ENCODE peak calls at places on chromosomes 2 and 18, in eight cellular contexts. One of them, this sample, is unnamed.

GRCh38 chr18:75209952-75210261 is 690 bp upstream of the TSHZ1 start:
- DNase-seq in hepatocyte: peak
- DNase-seq in stomach: no peak
- DNase-seq in left ventricle myocardium inferior: no peak
- DNase-seq in CD8-positive, alpha-beta memory T cell: no peak
- DNase-seq in DND-41: no peak
- DNase-seq in tibial nerve: no peak
- DNase-seq in adrenal gland: no peak
- DNase-seq in this sample: no peak

GRCh38 chr2:145994910-145995309 is 1475.0 kb upstream of the ZEB2 start:
- DNase-seq in DND-41: no peak
- DNase-seq in left ventricle myocardium inferior: no peak
- DNase-seq in tibial nerve: no peak
- DNase-seq in stomach: no peak
- DNase-seq in CD8-positive, alpha-beta memory T cell: no peak
- DNase-seq in adrenal gland: no peak
- DNase-seq in hepatocyte: no peak
- DNase-seq in this sample: no peak

GRCh38 chr2:169069341-169069740 is at the start of gene DHRS9:
- DNase-seq in tibial nerve: no peak
- DNase-seq in left ventricle myocardium inferior: no peak
- DNase-seq in stomach: no peak
- DNase-seq in DND-41: no peak
- DNase-seq in CD8-positive, alpha-beta memory T cell: no peak
- DNase-seq in adrenal gland: no peak
- DNase-seq in hepatocyte: peak
- DNase-seq in this sample: no peak

GRCh38 chr2:70557171-70557838 is 3.7 kb upstream of the TGFA start:
- DNase-seq in DND-41: no peak
- DNase-seq in CD8-positive, alpha-beta memory T cell: no peak
- DNase-seq in left ventricle myocardium inferior: no peak
- DNase-seq in hepatocyte: peak
- DNase-seq in stomach: peak
- DNase-seq in tibial nerve: no peak
- DNase-seq in adrenal gland: peak
- DNase-seq in this sample: peak

GRCh38 chr2:234130734-234131133 is 80.2 kb downstream of the SPP2 start:
- DNase-seq in tibial nerve: no peak
- DNase-seq in DND-41: no peak
- DNase-seq in left ventricle myocardium inferior: no peak
- DNase-seq in adrenal gland: no peak
- DNase-seq in hepatocyte: no peak
- DNase-seq in stomach: no peak
- DNase-seq in CD8-positive, alpha-beta memory T cell: no peak
- DNase-seq in this sample: no peak

GRCh38 chr2:33433279-33434235 is 42.9 kb upstream of the RASGRP3 start:
- DNase-seq in hepatocyte: no peak
- DNase-seq in CD8-positive, alpha-beta memory T cell: no peak
- DNase-seq in tibial nerve: peak
- DNase-seq in stomach: no peak
- DNase-seq in adrenal gland: no peak
- DNase-seq in DND-41: no peak
- DNase-seq in left ventricle myocardium inferior: no peak
- DNase-seq in this sample: no peak

GRCh38 chr2:113966171-113966570 is 76.3 kb downstream of the ACTR3 start:
- DNase-seq in DND-41: no peak
- DNase-seq in CD8-positive, alpha-beta memory T cell: no peak
- DNase-seq in tibial nerve: no peak
- DNase-seq in hepatocyte: no peak
- DNase-seq in left ventricle myocardium inferior: no peak
- DNase-seq in adrenal gland: no peak
- DNase-seq in stomach: no peak
- DNase-seq in this sample: no peak

GRCh38 chr2:183812091-183812490 is 687.8 kb downstream of the NUP35 start:
- DNase-seq in CD8-positive, alpha-beta memory T cell: no peak
- DNase-seq in left ventricle myocardium inferior: no peak
- DNase-seq in adrenal gland: no peak
- DNase-seq in hepatocyte: no peak
- DNase-seq in stomach: no peak
- DNase-seq in DND-41: no peak
- DNase-seq in tibial nerve: no peak
- DNase-seq in this sample: no peak

GRCh38 chr2:113842919-113843736 is 46.8 kb upstream of the ACTR3 start:
- DNase-seq in hepatocyte: no peak
- DNase-seq in adrenal gland: no peak
- DNase-seq in CD8-positive, alpha-beta memory T cell: no peak
- DNase-seq in stomach: no peak
- DNase-seq in tibial nerve: no peak
- DNase-seq in left ventricle myocardium inferior: no peak
- DNase-seq in DND-41: no peak
- DNase-seq in this sample: no peak

GRCh38 chr18:74082476-74083070 is 65.1 kb downstream of the FBXO15 start:
- DNase-seq in tibial nerve: no peak
- DNase-seq in CD8-positive, alpha-beta memory T cell: peak
- DNase-seq in left ventricle myocardium inferior: peak
- DNase-seq in stomach: peak
- DNase-seq in hepatocyte: peak
- DNase-seq in DND-41: peak
- DNase-seq in adrenal gland: peak
- DNase-seq in this sample: no peak

GRCh38 chr18:80200932-80201672 is 46.2 kb downstream of the PARD6G start:
- DNase-seq in stomach: no peak
- DNase-seq in hepatocyte: no peak
- DNase-seq in DND-41: no peak
- DNase-seq in tibial nerve: no peak
- DNase-seq in left ventricle myocardium inferior: no peak
- DNase-seq in CD8-positive, alpha-beta memory T cell: no peak
- DNase-seq in adrenal gland: no peak
- DNase-seq in this sample: peak

GRCh38 chr2:138649571-138649970 is 130.6 kb downstream of the NXPH2 start:
- DNase-seq in DND-41: no peak
- DNase-seq in tibial nerve: no peak
- DNase-seq in left ventricle myocardium inferior: no peak
- DNase-seq in CD8-positive, alpha-beta memory T cell: no peak
- DNase-seq in adrenal gland: no peak
- DNase-seq in stomach: no peak
- DNase-seq in hepatocyte: peak
- DNase-seq in this sample: peak

GRCh38 chr18:7366597-7366996 is 135.7 kb downstream of the LRRC30 start:
- DNase-seq in CD8-positive, alpha-beta memory T cell: no peak
- DNase-seq in tibial nerve: no peak
- DNase-seq in stomach: no peak
- DNase-seq in left ventricle myocardium inferior: no peak
- DNase-seq in adrenal gland: no peak
- DNase-seq in hepatocyte: no peak
- DNase-seq in DND-41: no peak
- DNase-seq in this sample: no peak

GRCh38 chr2:237798236-237799059 is at the start of gene RBM44:
- DNase-seq in stomach: no peak
- DNase-seq in left ventricle myocardium inferior: no peak
- DNase-seq in DND-41: no peak
- DNase-seq in CD8-positive, alpha-beta memory T cell: no peak
- DNase-seq in hepatocyte: no peak
- DNase-seq in tibial nerve: no peak
- DNase-seq in adrenal gland: no peak
- DNase-seq in this sample: peak

GRCh38 chr2:174342600-174343342 is 8.0 kb downstream of the SP9 start:
- DNase-seq in adrenal gland: no peak
- DNase-seq in hepatocyte: no peak
- DNase-seq in DND-41: no peak
- DNase-seq in tibial nerve: no peak
- DNase-seq in stomach: no peak
- DNase-seq in left ventricle myocardium inferior: no peak
- DNase-seq in CD8-positive, alpha-beta memory T cell: no peak
- DNase-seq in this sample: no peak

GRCh38 chr2:109383505-109384307 is 230.1 kb downstream of the SEPTIN10 start:
- DNase-seq in adrenal gland: no peak
- DNase-seq in tibial nerve: no peak
- DNase-seq in hepatocyte: no peak
- DNase-seq in stomach: no peak
- DNase-seq in CD8-positive, alpha-beta memory T cell: no peak
- DNase-seq in left ventricle myocardium inferior: no peak
- DNase-seq in DND-41: no peak
- DNase-seq in this sample: no peak
- H3K27ac ChIP-seq in adrenal gland: no peak
- H3K27ac ChIP-seq in tibial nerve: no peak
- H3K27ac ChIP-seq in hepatocyte: no peak
- H3K27ac ChIP-seq in stomach: no peak
- H3K27ac ChIP-seq in CD8-positive, alpha-beta memory T cell: no peak
- H3K27ac ChIP-seq in left ventricle myocardium inferior: peak
- H3K27ac ChIP-seq in DND-41: no peak
- H3K27ac ChIP-seq in this sample: no peak

GRCh38 chr2:104654813-104655212 is 199.1 kb upstream of the POU3F3 start:
- DNase-seq in adrenal gland: peak
- DNase-seq in stomach: no peak
- DNase-seq in left ventricle myocardium inferior: peak
- DNase-seq in DND-41: no peak
- DNase-seq in tibial nerve: no peak
- DNase-seq in CD8-positive, alpha-beta memory T cell: no peak
- DNase-seq in hepatocyte: no peak
- DNase-seq in this sample: peak

GRCh38 chr2:104658840-104659591 is 194.9 kb upstream of the POU3F3 start:
- DNase-seq in CD8-positive, alpha-beta memory T cell: no peak
- DNase-seq in adrenal gland: peak
- DNase-seq in hepatocyte: no peak
- DNase-seq in stomach: no peak
- DNase-seq in DND-41: no peak
- DNase-seq in left ventricle myocardium inferior: peak
- DNase-seq in tibial nerve: no peak
- DNase-seq in this sample: no peak

GRCh38 chr2:104656496-104657310 is 197.2 kb upstream of the POU3F3 start:
- DNase-seq in DND-41: no peak
- DNase-seq in CD8-positive, alpha-beta memory T cell: no peak
- DNase-seq in adrenal gland: no peak
- DNase-seq in tibial nerve: no peak
- DNase-seq in hepatocyte: no peak
- DNase-seq in stomach: no peak
- DNase-seq in left ventricle myocardium inferior: no peak
- DNase-seq in this sample: no peak

GRCh38 chr2:104658149-104658839 is 195.6 kb upstream of the POU3F3 start:
- DNase-seq in hepatocyte: peak
- DNase-seq in stomach: no peak
- DNase-seq in CD8-positive, alpha-beta memory T cell: no peak
- DNase-seq in DND-41: peak
- DNase-seq in left ventricle myocardium inferior: peak
- DNase-seq in tibial nerve: peak
- DNase-seq in adrenal gland: peak
- DNase-seq in this sample: no peak
- H3K27ac ChIP-seq in hepatocyte: no peak
- H3K27ac ChIP-seq in stomach: no peak
- H3K27ac ChIP-seq in CD8-positive, alpha-beta memory T cell: no peak
- H3K27ac ChIP-seq in DND-41: no peak
- H3K27ac ChIP-seq in left ventricle myocardium inferior: peak
- H3K27ac ChIP-seq in tibial nerve: no peak
- H3K27ac ChIP-seq in adrenal gland: no peak
- H3K27ac ChIP-seq in this sample: no peak

GRCh38 chr18:61893304-61893970 is 630 bp upstream of the RNF152 start:
- DNase-seq in tibial nerve: no peak
- DNase-seq in adrenal gland: peak
- DNase-seq in stomach: peak
- DNase-seq in hepatocyte: peak
- DNase-seq in DND-41: peak
- DNase-seq in CD8-positive, alpha-beta memory T cell: no peak
- DNase-seq in left ventricle myocardium inferior: peak
- DNase-seq in this sample: peak
- H3K27ac ChIP-seq in tibial nerve: peak
- H3K27ac ChIP-seq in adrenal gland: no peak
- H3K27ac ChIP-seq in stomach: peak
- H3K27ac ChIP-seq in hepatocyte: peak
- H3K27ac ChIP-seq in DND-41: peak
- H3K27ac ChIP-seq in CD8-positive, alpha-beta memory T cell: no peak
- H3K27ac ChIP-seq in left ventricle myocardium inferior: peak
- H3K27ac ChIP-seq in this sample: peak

GRCh38 chr2:102357975-102358374 is 2.4 kb downstream of the IL18R1 start:
- DNase-seq in hepatocyte: no peak
- DNase-seq in tibial nerve: no peak
- DNase-seq in left ventricle myocardium inferior: no peak
- DNase-seq in DND-41: no peak
- DNase-seq in adrenal gland: no peak
- DNase-seq in CD8-positive, alpha-beta memory T cell: no peak
- DNase-seq in stomach: no peak
- DNase-seq in this sample: no peak
- H3K27ac ChIP-seq in hepatocyte: no peak
- H3K27ac ChIP-seq in tibial nerve: no peak
- H3K27ac ChIP-seq in left ventricle myocardium inferior: no peak
- H3K27ac ChIP-seq in DND-41: no peak
- H3K27ac ChIP-seq in adrenal gland: no peak
- H3K27ac ChIP-seq in CD8-positive, alpha-beta memory T cell: no peak
- H3K27ac ChIP-seq in stomach: peak
- H3K27ac ChIP-seq in this sample: no peak

DNA sequence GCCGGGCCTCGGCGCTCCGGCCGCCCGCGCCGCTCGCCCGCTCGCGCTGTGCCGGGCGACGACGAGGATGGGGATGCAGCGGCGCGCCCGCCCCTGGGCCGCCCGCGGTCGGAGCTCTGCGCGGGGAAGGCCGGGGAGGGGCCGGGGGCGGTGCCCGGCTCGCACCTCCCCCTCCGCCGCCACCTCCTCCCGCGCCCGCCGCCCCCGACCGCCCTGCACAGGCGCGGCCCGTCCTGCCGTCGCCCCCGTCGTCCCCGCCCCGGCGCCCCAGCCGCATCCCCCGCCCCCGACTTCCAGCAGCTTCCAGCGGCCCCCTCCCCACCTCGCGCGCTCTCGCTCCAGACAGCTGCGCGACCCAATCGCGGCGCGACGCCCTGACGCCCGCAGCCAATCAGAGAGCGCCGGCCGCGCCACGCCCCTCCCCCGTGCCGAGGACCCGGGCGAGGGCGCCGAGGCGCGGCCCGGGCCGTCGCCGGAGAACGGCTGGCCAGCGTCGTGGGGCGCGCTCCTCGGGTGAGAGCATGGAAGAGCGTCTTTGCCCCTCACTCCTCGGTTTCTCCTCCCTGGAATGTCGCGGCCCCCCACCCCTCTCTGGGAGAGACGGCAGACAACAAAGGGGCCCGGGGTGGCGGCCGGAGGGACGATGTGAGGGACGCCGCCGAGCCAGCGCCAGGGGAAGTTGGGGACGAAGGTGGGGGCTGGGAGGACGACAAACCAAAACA is at the start of gene MBOAT2:
- DNase-seq in stomach: peak
- DNase-seq in hepatocyte: peak
- DNase-seq in DND-41: peak
- DNase-seq in CD8-positive, alpha-beta memory T cell: peak
- DNase-seq in left ventricle myocardium inferior: peak
- DNase-seq in adrenal gland: peak
- DNase-seq in tibial nerve: peak
- DNase-seq in this sample: no peak
- H3K27ac ChIP-seq in stomach: peak
- H3K27ac ChIP-seq in hepatocyte: peak
- H3K27ac ChIP-seq in DND-41: peak
- H3K27ac ChIP-seq in CD8-positive, alpha-beta memory T cell: peak
- H3K27ac ChIP-seq in left ventricle myocardium inferior: peak
- H3K27ac ChIP-seq in adrenal gland: no peak
- H3K27ac ChIP-seq in tibial nerve: peak
- H3K27ac ChIP-seq in this sample: peak